ENCODE peak calls at places on chromosomes 5 and 9, in four cellular contexts. One of them, this sample, is unnamed.
A peak's percentile ranks its signal among the peaks of the same experiment; 100 is the strongest.

GRCh38 chr5:89380635-89381034 is 497.7 kb upstream of the MEF2C start:
- DNase-seq in stimulated activated CD8-positive, alpha-beta memory T cell treated with anti-CD3 and anti-CD28 coated beads, Interleukin-7, amount 100 ng/mL, for 1 hour: no peak
- DNase-seq in ELF-1: no peak
- DNase-seq in upper lobe of left lung: no peak
- DNase-seq in this sample: no peak

GRCh38 chr5:41809128-41809527 is 61.1 kb downstream of the OXCT1 start:
- DNase-seq in stimulated activated CD8-positive, alpha-beta memory T cell treated with anti-CD3 and anti-CD28 coated beads, Interleukin-7, amount 100 ng/mL, for 1 hour: no peak
- DNase-seq in ELF-1: no peak
- DNase-seq in upper lobe of left lung: no peak
- DNase-seq in this sample: no peak

GRCh38 chr9:85984457-85984856 is 43.5 kb downstream of the NAA35 start:
- DNase-seq in stimulated activated CD8-positive, alpha-beta memory T cell treated with anti-CD3 and anti-CD28 coated beads, Interleukin-7, amount 100 ng/mL, for 1 hour: no peak
- DNase-seq in ELF-1: no peak
- DNase-seq in upper lobe of left lung: no peak
- DNase-seq in this sample: no peak

GRCh38 chr5:136030956-136031611 is 2.3 kb downstream of the TGFBI start:
- DNase-seq in stimulated activated CD8-positive, alpha-beta memory T cell treated with anti-CD3 and anti-CD28 coated beads, Interleukin-7, amount 100 ng/mL, for 1 hour: no peak
- DNase-seq in ELF-1: no peak
- DNase-seq in upper lobe of left lung: peak; percentile 22
- DNase-seq in this sample: no peak

GRCh38 chr5:36366883-36367282 is 65.2 kb upstream of the RANBP3L start:
- DNase-seq in stimulated activated CD8-positive, alpha-beta memory T cell treated with anti-CD3 and anti-CD28 coated beads, Interleukin-7, amount 100 ng/mL, for 1 hour: no peak
- DNase-seq in ELF-1: no peak
- DNase-seq in upper lobe of left lung: no peak
- DNase-seq in this sample: no peak

GRCh38 chr9:120894404-120895226 is 17.6 kb upstream of the PHF19 start:
- DNase-seq in stimulated activated CD8-positive, alpha-beta memory T cell treated with anti-CD3 and anti-CD28 coated beads, Interleukin-7, amount 100 ng/mL, for 1 hour: no peak
- DNase-seq in ELF-1: peak; percentile 48
- DNase-seq in upper lobe of left lung: peak; percentile 92
- DNase-seq in this sample: no peak

GRCh38 chr5:105274079-105274478 is 1711.5 kb upstream of the NUDT12 start:
- DNase-seq in stimulated activated CD8-positive, alpha-beta memory T cell treated with anti-CD3 and anti-CD28 coated beads, Interleukin-7, amount 100 ng/mL, for 1 hour: no peak
- DNase-seq in ELF-1: no peak
- DNase-seq in upper lobe of left lung: no peak
- DNase-seq in this sample: no peak

GRCh38 chr5:95069948-95070347 is 214.9 kb downstream of the MCTP1 start:
- DNase-seq in stimulated activated CD8-positive, alpha-beta memory T cell treated with anti-CD3 and anti-CD28 coated beads, Interleukin-7, amount 100 ng/mL, for 1 hour: no peak
- DNase-seq in ELF-1: no peak
- DNase-seq in upper lobe of left lung: no peak
- DNase-seq in this sample: no peak

This sample was measured in mesendoderm.